ENCODE peak calls at places on chromosomes 11 and 22, in five cellular contexts. T is IMR-90, V is H1, O is K562, G is HepG2. A is an unnamed sample.

GRCh38 chr11:17230867-17231851 is 23.4 kb upstream of the PIK3C2A start:
- DNase-seq in T (no peak), V (no peak), O (no peak), G (no peak), A (no peak)

GRCh38 chr11:120546312-120547205 is 35.0 kb downstream of the GRIK4 start:
- DNase-seq in T (peak), V (no peak), O (peak), G (no peak), A (no peak)

GRCh38 chr22:27801197-27801615 is 350 bp downstream of the MN1 start:
- DNase-seq in T (peak), V (peak), O (peak), G (no peak), A (peak)

GRCh38 chr11:125235006-125235405 is 70.5 kb downstream of the PKNOX2 start:
- DNase-seq in T (no peak), V (no peak), O (no peak), G (peak), A (no peak)

GRCh38 chr22:17093081-17093480 is 8.3 kb downstream of the IL17RA start:
- DNase-seq in T (no peak), V (no peak), O (no peak), G (no peak), A (no peak)

GRCh38 chr11:82546556-82547162 is 187.0 kb downstream of the FAM181B start:
- DNase-seq in T (no peak), V (no peak), O (no peak), G (no peak), A (no peak)

GRCh38 chr11:126698576-126698975 is 302.0 kb downstream of the KIRREL3 start:
- DNase-seq in T (no peak), V (no peak), O (no peak), G (no peak), A (no peak)

GRCh38 chr11:70788247-70789022 is 390.1 kb downstream of the CTTN start:
- DNase-seq in T (peak), V (no peak), O (peak), G (no peak), A (peak)

GRCh38 chr22:43044402-43044801 is 29.5 kb upstream of the PACSIN2 start:
- DNase-seq in T (no peak), V (no peak), O (no peak), G (no peak), A (no peak)

GRCh38 chr11:14894657-14895598 is 2.9 kb upstream of the CYP2R1 start:
- DNase-seq in T (peak), V (no peak), O (peak), G (no peak), A (no peak)

GRCh38 chr22:37672920-37673453 is 2.4 kb upstream of the LGALS1 start:
- DNase-seq in T (no peak), V (no peak), O (no peak), G (no peak), A (no peak)

GRCh38 chr22:42964994-42965699 is 49.8 kb downstream of the PACSIN2 start:
- DNase-seq in T (peak), V (no peak), O (no peak), G (peak), A (no peak)

DNA sequence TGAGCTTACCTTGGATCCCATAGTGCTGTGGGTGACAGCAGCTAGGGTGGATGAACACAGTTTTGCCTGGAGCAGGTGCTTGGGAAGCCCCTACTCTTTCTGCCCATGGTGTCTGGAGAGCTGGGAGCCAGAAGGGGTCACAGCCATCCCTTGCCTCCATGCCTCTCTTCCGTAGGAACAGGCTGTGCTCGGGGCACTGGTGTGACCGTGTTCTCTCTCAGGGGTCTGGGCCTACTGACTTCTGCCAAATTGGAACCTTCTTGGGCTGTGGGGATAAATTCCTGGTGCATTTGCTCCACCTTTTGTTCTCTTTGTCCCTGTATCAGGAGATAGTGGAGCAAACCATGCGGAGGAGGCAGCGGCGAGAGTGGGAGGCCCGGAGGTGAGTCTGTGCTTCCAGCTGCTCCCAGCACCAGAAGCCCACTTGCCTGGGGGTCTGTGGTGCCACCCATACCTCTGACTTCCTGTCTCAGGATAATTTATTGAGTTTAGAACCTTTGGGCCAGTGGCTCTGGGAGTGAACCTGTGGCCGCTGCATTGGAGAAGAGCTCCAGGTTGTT is 14.4 kb downstream of the CDC45 start:
- DNase-seq in T (no peak), V (no peak), O (no peak), G (no peak), A (no peak)
- H3K27ac ChIP-seq in T (no peak), V (no peak), O (no peak), G (no peak), A (no peak)

DNA sequence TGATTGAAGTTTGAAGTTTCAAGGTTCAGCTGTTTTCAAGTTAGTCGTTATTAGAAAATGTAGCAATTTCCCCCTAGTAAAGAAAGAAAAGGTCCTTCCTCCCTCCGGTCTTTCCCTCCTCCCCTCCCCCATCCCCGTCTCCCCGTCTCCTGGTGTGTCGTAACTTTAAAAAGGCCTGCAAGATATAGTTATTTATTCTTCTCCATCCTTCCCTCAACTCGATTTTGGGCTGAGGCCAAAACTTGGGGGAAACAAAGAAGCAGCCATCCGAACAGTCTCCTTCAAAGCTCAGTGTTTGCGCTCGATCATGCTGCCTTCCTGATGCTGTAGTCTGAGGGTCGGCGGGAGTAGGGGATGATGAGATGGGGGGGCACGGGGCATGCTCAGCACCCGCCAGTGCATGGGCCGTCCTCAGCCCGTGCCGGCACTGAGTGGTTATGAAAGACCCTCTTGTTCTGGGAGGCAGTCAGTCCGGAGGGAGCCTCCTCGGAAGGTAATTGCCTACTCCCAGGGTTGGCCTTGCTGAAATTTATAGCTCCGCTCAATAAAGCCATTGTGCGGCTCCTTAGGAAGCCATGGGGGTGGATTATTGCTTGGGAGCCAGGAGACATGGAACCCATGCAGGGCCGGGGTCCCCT is 212.5 kb upstream of the CADM1 start:
- DNase-seq in T (no peak), V (no peak), O (no peak), G (no peak), A (no peak)
- TF ChIP-seq MAFK in T (no peak), V (no peak), O (no peak), G (no peak), A (no peak)

DNA sequence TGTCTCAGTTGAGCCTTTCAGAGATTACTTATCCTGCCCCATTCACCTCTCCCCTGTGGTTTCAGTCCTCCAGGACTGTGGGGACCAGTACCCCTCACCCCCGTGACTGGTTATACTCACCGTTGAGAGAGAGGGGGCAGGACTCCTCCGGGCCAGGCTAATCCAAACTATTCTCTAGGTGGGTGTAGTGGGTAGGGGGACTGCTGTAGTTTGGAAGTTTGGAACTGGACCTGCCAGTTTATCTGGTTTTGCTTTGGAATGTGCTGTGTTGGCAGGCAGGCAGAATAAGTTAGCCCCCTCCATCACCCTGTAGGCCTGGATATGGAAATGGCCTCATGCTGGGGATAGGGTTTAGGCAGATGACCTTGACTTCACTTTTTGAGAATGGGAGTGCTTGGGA is 13.5 kb downstream of the TEAD1 start:
- DNase-seq in T (no peak), V (peak), O (peak), G (no peak), A (no peak)
- H3K27ac ChIP-seq in T (no peak), V (no peak), O (no peak), G (no peak), A (peak)

DNA sequence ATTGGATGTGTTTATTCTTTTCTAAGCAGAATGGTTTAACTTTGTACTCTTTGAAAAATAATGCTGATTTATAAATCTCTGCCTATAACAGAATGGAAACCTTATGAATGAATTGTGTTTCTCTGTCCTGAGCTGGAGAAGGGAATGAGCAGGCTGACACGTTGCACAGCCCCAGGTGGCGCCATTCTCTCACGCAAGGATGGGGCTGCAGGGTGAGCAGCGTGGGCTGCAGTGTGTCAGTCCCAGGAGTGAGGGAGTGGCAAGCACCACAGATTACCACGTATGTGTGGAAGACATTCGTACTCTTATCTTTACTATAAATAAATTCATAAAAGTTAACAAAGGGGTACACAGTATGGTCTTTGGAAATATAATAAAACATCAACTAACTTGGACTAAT is 33.4 kb downstream of the FDX1 start:
- DNase-seq in T (peak), V (peak), O (peak), G (no peak), A (no peak)
- TF ChIP-seq MAFK in T (no peak), V (no peak), O (no peak), G (no peak), A (no peak)

GRCh38 chr11:118763038-118763437 is 27.9 kb downstream of the DDX6 start:
- DNase-seq in T (no peak), V (no peak), O (no peak), G (no peak), A (no peak)

GRCh38 chr11:118771481-118772278 is 19.3 kb downstream of the DDX6 start:
- DNase-seq in T (no peak), V (no peak), O (no peak), G (no peak), A (no peak)

GRCh38 chr11:118768715-118769114 is 22.2 kb downstream of the DDX6 start:
- DNase-seq in T (no peak), V (no peak), O (no peak), G (peak), A (no peak)

DNA sequence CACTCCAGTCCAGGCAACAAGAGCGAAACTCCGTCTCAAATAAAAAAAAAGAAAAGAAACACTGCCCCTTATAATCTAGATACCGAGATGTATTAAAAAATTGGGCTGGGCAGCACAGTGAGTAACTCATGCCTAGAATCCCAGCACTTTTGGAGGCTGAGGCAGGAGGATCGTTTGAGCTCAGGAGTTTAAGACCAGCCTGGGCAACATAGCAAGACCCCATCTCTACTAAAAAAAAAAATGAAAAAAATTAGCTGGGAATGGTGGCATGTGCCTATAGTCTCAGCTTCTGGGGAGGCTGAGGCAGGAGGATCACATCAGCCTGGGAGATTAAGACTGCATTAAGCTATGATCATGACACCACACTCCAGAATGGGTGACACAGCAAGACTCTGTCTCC is 24.9 kb downstream of the DDX6 start:
- DNase-seq in T (no peak), V (no peak), O (no peak), G (no peak), A (no peak)
- H3K27ac ChIP-seq in T (no peak), V (no peak), O (no peak), G (no peak), A (no peak)

GRCh38 chr22:40654522-40655167 is 18.1 kb upstream of the MRTFA start:
- DNase-seq in T (peak), V (no peak), O (peak), G (no peak), A (peak)
- TF ChIP-seq MAFK in T (peak), V (no peak), O (peak), G (peak), A (peak)

GRCh38 chr11:3159296-3160190 is 5.6 kb downstream of the OSBPL5 start:
- DNase-seq in T (no peak), V (no peak), O (no peak), G (no peak), A (no peak)

GRCh38 chr11:3161720-3162409 is 3.2 kb downstream of the OSBPL5 start:
- DNase-seq in T (no peak), V (no peak), O (no peak), G (no peak), A (no peak)

GRCh38 chr11:3161309-3161708 is 3.8 kb downstream of the OSBPL5 start:
- DNase-seq in T (no peak), V (no peak), O (no peak), G (no peak), A (no peak)

GRCh38 chr11:3158821-3159220 is 6.3 kb downstream of the OSBPL5 start:
- DNase-seq in T (no peak), V (no peak), O (no peak), G (no peak), A (no peak)

GRCh38 chr11:3160252-3161031 is 4.7 kb downstream of the OSBPL5 start:
- DNase-seq in T (peak), V (peak), O (no peak), G (no peak), A (no peak)
- H3K27ac ChIP-seq in T (peak), V (no peak), O (no peak), G (no peak), A (no peak)

GRCh38 chr11:93024376-93024775 is 54.9 kb downstream of the MTNR1B start:
- DNase-seq in T (peak), V (no peak), O (no peak), G (no peak), A (no peak)

GRCh38 chr11:93031386-93031785 is 61.9 kb downstream of the MTNR1B start:
- DNase-seq in T (peak), V (no peak), O (peak), G (no peak), A (no peak)

GRCh38 chr11:93028959-93029536 is 59.6 kb downstream of the MTNR1B start:
- DNase-seq in T (no peak), V (no peak), O (no peak), G (no peak), A (no peak)

GRCh38 chr11:93020248-93021088 is 51.0 kb downstream of the MTNR1B start:
- DNase-seq in T (peak), V (no peak), O (no peak), G (no peak), A (peak)

GRCh38 chr11:93025558-93026255 is 56.3 kb downstream of the MTNR1B start:
- DNase-seq in T (no peak), V (no peak), O (no peak), G (no peak), A (no peak)
- TF ChIP-seq MAFK in T (no peak), V (no peak), O (no peak), G (no peak), A (no peak)

DNA sequence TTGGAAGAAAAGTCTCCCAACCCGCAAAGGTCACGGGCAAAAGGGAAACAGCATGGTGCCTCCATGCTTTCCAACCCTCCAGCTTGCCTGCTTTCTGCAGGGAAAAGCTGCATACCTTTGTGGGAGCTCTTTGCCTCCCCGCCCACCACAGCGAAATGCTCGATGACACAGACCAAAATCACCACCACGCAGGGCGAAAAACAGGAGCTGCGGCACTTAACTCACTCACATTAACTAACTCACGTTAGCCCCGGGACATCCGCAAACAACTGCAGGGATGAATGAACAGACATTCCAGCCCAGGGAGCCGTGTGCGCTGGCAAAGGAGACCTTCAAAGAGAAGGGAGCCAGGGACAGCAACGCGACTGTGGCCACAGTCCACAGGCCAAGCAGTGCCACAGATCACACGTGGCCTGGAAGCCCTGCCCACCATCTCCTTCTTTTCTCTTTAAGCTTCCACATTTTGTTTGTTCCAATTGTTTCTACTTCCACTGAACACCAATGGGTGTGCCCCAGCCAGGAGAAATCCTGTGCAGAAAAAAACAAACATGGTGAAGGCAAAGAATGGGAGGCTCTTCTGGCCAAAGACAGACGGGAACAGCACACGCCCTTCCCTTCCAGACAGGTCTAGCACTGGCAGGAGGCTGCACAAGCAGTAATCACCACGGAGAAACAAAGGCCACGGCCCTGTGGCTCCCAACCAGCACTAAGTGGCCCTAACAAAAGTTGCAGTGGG is 39.3 kb downstream of the DUSP8 start:
- DNase-seq in T (no peak), V (no peak), O (no peak), G (no peak), A (no peak)
- H3K27ac ChIP-seq in T (no peak), V (no peak), O (no peak), G (no peak), A (no peak)